ENCODE peak calls at places on chromosomes 5 and 9, in four cellular contexts. S, I, Z and A are unnamed samples. For H3K79me2, the result is how much of the 10 kb centered on the place peaks cover.

GRCh38 chr9:73807956-73808355 is 656.3 kb downstream of the ANXA1 start:
- DNase-seq in I (no peak), S (no peak), Z (no peak), A (no peak)

GRCh38 chr9:27861887-27862286 is 288.6 kb upstream of the C9orf72 start:
- DNase-seq in S (no peak), I (no peak), Z (no peak), A (peak)

GRCh38 chr5:32233696-32234447 is 59.8 kb upstream of the GOLPH3 start:
- DNase-seq in S (no peak), I (no peak), Z (peak), A (peak)

GRCh38 chr9:92659601-92660000 is 10.3 kb downstream of the IPPK start:
- DNase-seq in S (no peak), Z (no peak), I (peak), A (no peak)

GRCh38 chr5:175718401-175719108 is 60.7 kb downstream of the HRH2 start:
- DNase-seq in Z (peak), I (peak), S (peak), A (peak)

GRCh38 chr5:173886157-173886556 is 2.0 kb upstream of the CPEB4 start:
- DNase-seq in Z (no peak), I (no peak), S (no peak), A (no peak)

GRCh38 chr9:114489928-114490327 is 15.3 kb downstream of the WHRN start:
- DNase-seq in I (no peak), S (no peak), Z (no peak), A (no peak)

GRCh38 chr5:31781772-31782171 is 142.8 kb downstream of the PDZD2 start:
- DNase-seq in Z (no peak), S (no peak), I (no peak), A (no peak)

GRCh38 chr9:20442461-20443319 is 179.6 kb downstream of the MLLT3 start:
- DNase-seq in Z (no peak), S (no peak), I (no peak), A (no peak)

GRCh38 chr5:52837591-52838001 is 49.9 kb downstream of the ITGA1 start:
- DNase-seq in S (no peak), Z (no peak), I (no peak), A (peak)

GRCh38 chr9:132795511-132796303 is 82.4 kb downstream of the AK8 start:
- DNase-seq in S (no peak), I (no peak), Z (no peak), A (no peak)

GRCh38 chr9:132791699-132792240 is 86.3 kb downstream of the AK8 start:
- DNase-seq in I (no peak), Z (no peak), S (no peak), A (no peak)

GRCh38 chr9:132792547-132792946 is 85.5 kb downstream of the AK8 start:
- DNase-seq in S (no peak), I (no peak), Z (no peak), A (no peak)

GRCh38 chr9:132793606-132794580 is 84.2 kb downstream of the AK8 start:
- DNase-seq in Z (no peak), I (no peak), S (no peak), A (no peak)

GRCh38 chr9:132794730-132795380 is 83.2 kb downstream of the AK8 start:
- DNase-seq in I (no peak), S (no peak), Z (peak), A (no peak)
- TF ChIP-seq EZH2phosphoT487 in I (no peak), S (no peak), Z (no peak), A (no peak)

GRCh38 chr9:4740373-4740622 is 704 bp downstream of the AK3 start:
- DNase-seq in I (no peak), Z (no peak), S (no peak), A (no peak)
- H3K79me2 ChIP-seq in I (under half), Z (under half), S (half or more), A (under half)

GRCh38 chr9:122218070-122218884 is 10.5 kb downstream of the LHX6 start:
- DNase-seq in I (no peak), S (no peak), Z (no peak), A (peak)
- TF ChIP-seq EZH2 in I (no peak), S (no peak), Z (no peak), A (no peak)

GRCh38 chr9:117029341-117029740 is 342.2 kb downstream of the TRIM32 start:
- DNase-seq in I (no peak), S (no peak), Z (no peak), A (no peak)
- TF ChIP-seq EZH2phosphoT487 in I (no peak), S (no peak), Z (no peak), A (no peak)